ENCODE peak calls at places on chromosomes 7 and 10, in eight cellular contexts. Z is A549, F is esophagus squamous epithelium, V is transverse colon, E is endothelial cell of umbilical vein, L is body of pancreas, Q is erythroblast, P is ovary. Y is an unnamed sample.

GRCh38 chr7:28926871-28927597 is 31.1 kb downstream of the TRIL start:
- DNase-seq in Z (peak), F (peak), V (peak), E (peak), L (peak), Q (peak), P (peak), Y (peak)

GRCh38 chr7:75981450-75982305 is 12.7 kb downstream of the TMEM120A start:
- DNase-seq in Z (no peak), F (no peak), V (no peak), E (no peak), L (no peak), Q (no peak), P (no peak), Y (no peak)

GRCh38 chr7:45888185-45888992 is at the start of gene IGFBP1:
- DNase-seq in Z (no peak), F (no peak), V (no peak), E (peak), L (no peak), Q (no peak), P (no peak), Y (no peak)

GRCh38 chr7:132758983-132759382 is 182.7 kb upstream of the PLXNA4 start:
- DNase-seq in Z (no peak), F (no peak), V (no peak), E (no peak), L (no peak), Q (no peak), P (no peak), Y (peak)

GRCh38 chr10:108615576-108616320 is 1307.6 kb downstream of the XPNPEP1 start:
- DNase-seq in Z (no peak), F (no peak), V (no peak), E (no peak), L (no peak), Q (no peak), P (no peak), Y (no peak)

GRCh38 chr7:47267346-47267745 is 314.6 kb downstream of the TNS3 start:
- DNase-seq in Z (no peak), F (no peak), V (no peak), E (no peak), L (no peak), Q (no peak), P (no peak), Y (no peak)

GRCh38 chr7:111587715-111588433 is 25.6 kb upstream of the IMMP2L start:
- DNase-seq in Z (no peak), F (no peak), V (no peak), E (no peak), L (no peak), Q (no peak), P (no peak), Y (no peak)

GRCh38 chr10:129972966-129973673 is 9.0 kb upstream of the EBF3 start:
- DNase-seq in Z (no peak), F (no peak), V (no peak), E (no peak), L (no peak), Q (no peak), P (no peak), Y (no peak)

GRCh38 chr7:28151965-28152364 is 28.6 kb downstream of the JAZF1 start:
- DNase-seq in Z (no peak), F (no peak), V (no peak), E (peak), L (no peak), Q (no peak), P (no peak), Y (no peak)

GRCh38 chr7:82624337-82624736 is 180.8 kb upstream of the CACNA2D1 start:
- DNase-seq in Z (no peak), F (no peak), V (no peak), E (no peak), L (no peak), Q (no peak), P (no peak), Y (no peak)

GRCh38 chr7:2522780-2523433 is 3.3 kb downstream of the LFNG start:
- DNase-seq in Z (peak), F (no peak), V (peak), E (no peak), L (peak), Q (no peak), P (no peak), Y (no peak)

GRCh38 chr10:988667-989545 is 672 bp downstream of the GTPBP4 start:
- DNase-seq in Z (peak), F (no peak), V (no peak), E (peak), L (no peak), Q (peak), P (no peak), Y (no peak)

GRCh38 chr7:1136841-1137516 is 23.0 kb downstream of the ZFAND2A start:
- DNase-seq in Z (peak), F (no peak), V (no peak), E (no peak), L (no peak), Q (peak), P (no peak), Y (peak)

GRCh38 chr10:101229275-101230184 is at the start of gene LBX1:
- DNase-seq in Z (no peak), F (no peak), V (no peak), E (no peak), L (no peak), Q (no peak), P (no peak), Y (no peak)

GRCh38 chr7:27745064-27745583 is 5.2 kb downstream of the TAX1BP1 start:
- DNase-seq in Z (peak), F (no peak), V (no peak), E (peak), L (no peak), Q (peak), P (peak), Y (peak)

GRCh38 chr7:97017197-97018125 is 7.2 kb downstream of the DLX5 start:
- DNase-seq in Z (no peak), F (no peak), V (no peak), E (no peak), L (no peak), Q (no peak), P (no peak), Y (no peak)

GRCh38 chr10:86389441-86390193 is 23.0 kb upstream of the GRID1 start:
- DNase-seq in Z (peak), F (no peak), V (peak), E (peak), L (peak), Q (peak), P (no peak), Y (no peak)

GRCh38 chr7:141071260-141071854 is 2.5 kb upstream of the TMEM178B start:
- DNase-seq in Z (peak), F (no peak), V (peak), E (no peak), L (peak), Q (peak), P (no peak), Y (peak)

GRCh38 chr10:83166344-83166743 is 973.0 kb upstream of the GHITM start:
- DNase-seq in Z (no peak), F (no peak), V (no peak), E (no peak), L (peak), Q (no peak), P (no peak), Y (peak)

GRCh38 chr7:95899919-95900513 is 127.7 kb downstream of the DYNC1I1 start:
- DNase-seq in Z (no peak), F (no peak), V (no peak), E (no peak), L (no peak), Q (no peak), P (no peak), Y (peak)

GRCh38 chr10:124611738-124612137 is 132.4 kb downstream of the FAM53B start:
- DNase-seq in Z (no peak), F (no peak), V (peak), E (no peak), L (no peak), Q (peak), P (no peak), Y (peak)

GRCh38 chr10:56231436-56231835 is 129.6 kb downstream of the ZWINT start:
- DNase-seq in Z (no peak), F (no peak), V (no peak), E (no peak), L (no peak), Q (no peak), P (no peak), Y (no peak)

GRCh38 chr10:76719021-76719420 is 918.6 kb downstream of the KCNMA1 start:
- DNase-seq in Z (no peak), F (no peak), V (no peak), E (no peak), L (no peak), Q (no peak), P (no peak), Y (no peak)
- TF ChIP-seq POLR2A in Z (no peak), F (no peak), V (no peak), E (no peak), L (no peak), Q (no peak), P (no peak), Y (no peak)

GRCh38 chr10:133378251-133379096 is 588 bp upstream of the PAOX start:
- DNase-seq in Z (peak), F (no peak), V (peak), E (peak), L (peak), Q (peak), P (peak), Y (peak)
- TF ChIP-seq POLR2A in Z (peak), F (no peak), V (peak), E (no peak), L (peak), Q (no peak), P (no peak), Y (no peak)

GRCh38 chr10:118754556-118755423 is at the start of gene CACUL1:
- DNase-seq in Z (peak), F (peak), V (peak), E (peak), L (peak), Q (peak), P (peak), Y (peak)
- TF ChIP-seq POLR2A in Z (peak), F (peak), V (peak), E (peak), L (peak), Q (peak), P (peak), Y (peak)

GRCh38 chr10:132395704-132396494 is 1.1 kb upstream of the PWWP2B start:
- DNase-seq in Z (no peak), F (no peak), V (peak), E (peak), L (peak), Q (peak), P (peak), Y (no peak)

GRCh38 chr10:132397671-132398565 is 918 bp downstream of the PWWP2B start:
- DNase-seq in Z (no peak), F (no peak), V (peak), E (peak), L (peak), Q (peak), P (peak), Y (peak)

GRCh38 chr10:132398566-132398991 is 1.6 kb downstream of the PWWP2B start:
- DNase-seq in Z (no peak), F (no peak), V (peak), E (no peak), L (peak), Q (no peak), P (peak), Y (no peak)

GRCh38 chr10:132396495-132397035 is 435 bp upstream of the PWWP2B start:
- DNase-seq in Z (no peak), F (no peak), V (peak), E (no peak), L (peak), Q (peak), P (peak), Y (peak)

DNA sequence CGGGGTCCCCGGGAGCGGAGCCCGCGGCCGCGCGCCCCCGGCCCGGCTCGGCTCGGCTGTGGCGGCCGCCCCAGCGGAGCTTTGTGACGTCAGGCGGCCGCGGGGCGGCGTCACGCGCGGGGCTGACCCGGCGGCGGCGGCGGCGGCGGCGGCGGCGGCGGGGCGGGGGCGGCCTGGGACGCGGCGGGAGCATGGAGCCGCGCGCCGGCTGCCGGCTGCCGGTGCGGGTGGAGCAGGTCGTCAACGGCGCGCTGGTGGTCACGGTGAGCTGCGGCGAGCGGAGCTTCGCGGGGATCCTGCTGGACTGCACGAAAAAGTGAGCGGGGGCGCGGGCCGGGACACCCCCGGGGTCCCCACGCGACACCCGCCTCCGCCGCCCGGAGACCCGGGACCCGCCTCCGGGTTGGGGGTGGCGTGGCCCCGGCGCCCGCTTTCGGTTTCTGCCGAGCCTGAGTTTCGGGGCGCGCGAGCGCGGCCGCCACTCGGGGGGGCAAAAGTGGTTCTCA is at the start of gene PWWP2B:
- DNase-seq in Z (no peak), F (no peak), V (peak), E (no peak), L (peak), Q (peak), P (peak), Y (peak)
- TF ChIP-seq POLR2A in Z (peak), F (peak), V (peak), E (no peak), L (peak), Q (no peak), P (no peak), Y (no peak)